ENCODE peak calls at places on chromosomes 3 and 15, in eight cellular contexts. I is hepatocyte, B is fibroblast of lung, P is OCI-LY7, D is spleen, G is heart left ventricle, F is lower lobe of right lung, Q is heart right ventricle. W is an unnamed sample.

GRCh38 chr3:59245879-59246501 is 196.2 kb upstream of the CFAP20DC start:
- DNase-seq in Q (no peak), D (no peak), P (no peak), G (no peak), B (peak), I (peak), F (no peak), W (peak)

GRCh38 chr3:71599416-71599815 is 15.9 kb upstream of the FOXP1 start:
- DNase-seq in I (no peak), Q (no peak), P (no peak), F (no peak), G (no peak), B (peak), D (no peak), W (peak)

GRCh38 chr15:101608182-101608581 is 44.0 kb downstream of the TM2D3 start:
- DNase-seq in Q (no peak), B (no peak), G (no peak), P (no peak), D (no peak), I (no peak), F (no peak), W (no peak)

GRCh38 chr15:82862886-82863285 is 53.5 kb downstream of the WHAMM start:
- DNase-seq in Q (no peak), P (no peak), D (no peak), I (no peak), B (no peak), F (no peak), G (no peak), W (no peak)

GRCh38 chr3:17643691-17644090 is 98.7 kb downstream of the TBC1D5 start:
- DNase-seq in G (no peak), B (peak), Q (no peak), P (no peak), D (no peak), I (no peak), F (no peak), W (no peak)

GRCh38 chr3:189974372-189974771 is 146.3 kb downstream of the P3H2 start:
- DNase-seq in I (no peak), B (no peak), G (no peak), F (no peak), D (no peak), P (no peak), Q (no peak), W (no peak)

GRCh38 chr3:123471106-123471505 is 22.2 kb upstream of the ADCY5 start:
- DNase-seq in F (no peak), B (no peak), I (no peak), P (no peak), D (peak), Q (no peak), G (no peak), W (no peak)

GRCh38 chr3:189839576-189839975 is 208.4 kb downstream of the TP63 start:
- DNase-seq in B (peak), P (no peak), Q (no peak), F (no peak), G (no peak), I (peak), D (no peak), W (peak)

GRCh38 chr3:123986427-123986826 is 5.5 kb downstream of the ROPN1 start:
- DNase-seq in Q (no peak), D (no peak), I (no peak), G (no peak), B (no peak), P (no peak), F (no peak), W (no peak)

GRCh38 chr15:87224409-87224808 is 1032.1 kb downstream of the NTRK3 start:
- DNase-seq in P (no peak), G (no peak), Q (no peak), I (no peak), D (no peak), B (no peak), F (no peak), W (peak)

DNA sequence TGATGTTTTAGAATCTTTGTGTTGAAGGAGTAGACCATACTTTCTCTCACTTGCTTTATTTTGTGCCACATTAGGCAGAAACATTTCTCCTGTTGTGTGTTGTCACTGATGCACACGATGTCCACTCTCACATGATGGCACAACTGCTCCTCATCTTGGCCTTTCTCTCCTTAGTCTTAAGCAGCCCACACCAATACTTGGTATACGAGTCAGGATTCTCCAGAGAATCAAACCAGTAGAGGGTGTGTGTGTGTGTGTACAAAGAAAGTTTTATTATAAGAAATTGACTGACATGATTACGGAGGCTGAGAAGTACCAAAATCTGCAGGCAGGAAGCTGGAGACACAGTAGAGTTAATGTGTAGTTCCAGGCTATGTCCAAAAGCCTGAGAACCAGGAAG is 187.1 kb downstream of the ALCAM start:
- DNase-seq in P (no peak), I (no peak), G (no peak), F (no peak), D (no peak), Q (no peak), B (no peak), W (peak)
- H3K27ac ChIP-seq in P (no peak), I (no peak), G (no peak), F (no peak), D (no peak), Q (no peak), B (no peak), W (no peak)

DNA sequence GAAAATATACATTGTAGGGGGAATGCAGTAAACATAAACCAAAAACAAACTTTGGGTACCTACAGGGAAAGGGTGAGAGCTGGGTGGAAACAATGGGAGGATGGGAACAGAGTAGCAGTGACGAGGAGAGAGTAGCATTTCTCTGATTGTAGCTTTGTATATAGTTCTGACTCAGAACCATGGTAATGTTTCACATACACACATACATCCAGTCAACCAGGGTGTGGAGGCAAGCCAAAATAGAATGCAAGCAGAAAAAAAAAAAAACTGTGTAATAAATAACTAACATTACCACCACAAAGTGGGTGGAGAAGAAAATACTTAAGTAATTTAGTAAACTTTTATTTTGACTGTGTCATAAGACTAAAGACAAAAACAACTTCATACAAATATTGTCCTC is 27.2 kb downstream of the BCL2A1 start:
- DNase-seq in Q (no peak), D (no peak), P (no peak), F (no peak), I (no peak), B (peak), G (no peak), W (no peak)
- H3K27ac ChIP-seq in Q (no peak), D (no peak), P (no peak), F (no peak), I (no peak), B (peak), G (no peak), W (no peak)

GRCh38 chr3:194138732-194139084 is 2.8 kb downstream of the HES1 start:
- DNase-seq in P (no peak), F (no peak), I (peak), Q (no peak), D (no peak), G (no peak), B (no peak), W (no peak)
- H3K27ac ChIP-seq in P (no peak), F (peak), I (peak), Q (peak), D (no peak), G (peak), B (peak), W (peak)

GRCh38 chr3:12758025-12758830 is 831 bp downstream of the TMEM40 start:
- DNase-seq in I (peak), B (peak), P (no peak), G (peak), D (no peak), F (peak), Q (peak), W (peak)
- H3K27ac ChIP-seq in I (peak), B (peak), P (no peak), G (peak), D (peak), F (peak), Q (peak), W (peak)

DNA sequence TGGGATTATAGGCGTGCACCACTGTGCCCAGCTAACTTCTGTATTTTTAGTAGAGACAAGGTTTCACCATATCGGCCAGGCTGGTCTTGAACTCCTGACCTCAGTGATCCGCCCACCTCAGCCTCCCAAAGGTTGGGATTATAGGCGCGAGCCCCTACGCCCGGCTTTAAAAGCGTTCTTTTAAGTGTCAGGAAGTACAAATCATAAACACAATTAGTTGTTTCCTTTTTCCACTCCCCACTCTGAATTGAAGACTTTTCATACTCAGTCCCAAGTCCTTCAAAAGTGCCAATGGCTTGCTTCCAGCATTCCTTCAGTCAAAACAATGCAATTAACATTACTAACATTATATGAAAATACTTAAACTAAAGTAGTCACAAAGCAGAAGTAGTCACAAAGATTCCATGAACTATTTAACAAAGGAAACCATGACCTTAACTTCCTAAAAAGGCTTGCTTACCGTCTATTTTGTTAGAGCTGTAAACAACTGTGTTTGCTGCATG is 8.1 kb downstream of the WDR82 start:
- DNase-seq in I (no peak), Q (no peak), F (peak), P (no peak), G (no peak), D (peak), B (no peak), W (no peak)
- H3K27ac ChIP-seq in I (peak), Q (peak), F (peak), P (no peak), G (peak), D (peak), B (no peak), W (no peak)

DNA sequence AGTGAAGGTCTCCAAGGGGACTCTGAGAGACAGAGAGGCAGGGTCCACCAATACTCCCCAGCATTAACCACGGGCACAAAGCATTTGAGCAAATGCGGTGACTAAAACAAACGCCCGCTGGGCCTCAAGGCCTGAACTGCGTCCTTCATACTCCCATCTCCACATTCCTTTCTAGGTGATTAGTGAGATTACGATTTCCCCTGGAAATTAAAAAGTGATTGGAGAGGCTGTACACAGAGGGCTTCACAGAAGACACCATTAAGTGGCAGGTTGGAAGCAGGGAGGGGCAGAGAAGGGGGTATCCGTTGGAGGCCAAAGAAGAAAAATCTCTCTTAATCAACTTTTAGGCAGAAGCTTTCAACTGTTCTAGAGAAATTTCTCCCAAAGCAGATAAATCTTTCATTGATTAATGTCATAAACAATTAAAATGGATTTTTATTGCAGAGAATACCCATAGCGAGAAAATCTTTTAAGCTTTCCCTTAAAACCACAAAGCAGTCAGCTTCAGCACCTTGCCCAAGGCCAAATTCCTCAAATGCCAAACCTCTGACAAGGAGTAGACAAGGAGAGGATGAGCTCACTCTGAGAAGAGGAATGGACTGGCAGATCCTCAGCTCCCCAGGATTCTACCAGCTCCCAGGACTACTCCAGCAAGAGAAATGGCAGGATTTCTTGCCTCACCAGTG is 38.2 kb downstream of the MB21D2 start:
- DNase-seq in B (peak), F (no peak), I (peak), D (no peak), Q (no peak), G (no peak), P (no peak), W (peak)
- H3K27ac ChIP-seq in B (no peak), F (no peak), I (no peak), D (no peak), Q (no peak), G (no peak), P (no peak), W (no peak)

DNA sequence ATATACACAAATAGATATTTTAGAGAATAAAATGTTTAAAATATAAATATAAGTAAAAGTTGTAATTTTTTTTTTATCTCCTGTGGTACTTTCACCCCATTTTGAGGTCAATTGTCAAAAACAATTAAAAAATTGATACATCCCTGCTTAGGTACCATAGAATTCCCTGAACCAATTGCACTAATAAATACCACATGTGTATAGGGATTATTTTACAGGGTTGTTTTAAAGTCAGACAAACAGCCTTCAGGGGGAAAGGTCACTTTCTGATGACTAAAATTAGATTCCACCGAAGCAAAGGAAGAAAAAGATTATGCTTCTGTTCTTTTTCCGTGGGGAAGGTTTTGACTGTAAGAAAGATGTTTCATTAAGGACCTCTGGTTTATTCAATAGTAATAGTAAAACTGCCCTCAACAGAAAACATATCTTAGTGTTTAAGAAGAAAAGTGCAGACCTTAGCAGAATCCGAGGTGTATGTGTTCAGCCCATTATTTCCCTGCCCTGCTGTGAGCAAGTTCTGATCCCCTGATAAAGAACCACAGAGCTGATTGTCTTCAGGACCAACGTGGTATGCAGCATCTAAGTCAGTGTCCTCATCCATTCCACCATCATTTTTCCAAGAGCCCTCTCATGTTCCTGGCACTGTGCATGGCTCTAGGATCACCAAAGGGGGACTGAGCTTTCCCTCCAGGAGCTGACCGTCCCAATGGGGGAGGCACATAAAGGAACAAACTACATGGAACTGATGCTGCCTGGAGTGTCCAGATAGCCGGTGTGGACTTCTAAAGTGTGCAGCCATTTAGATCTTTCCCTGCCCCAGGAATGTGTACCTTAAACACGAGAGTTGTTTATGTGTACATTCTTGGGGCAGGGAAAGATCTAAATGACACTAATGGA is 132.8 kb upstream of the IL12A start:
- DNase-seq in D (no peak), P (no peak), G (no peak), F (no peak), I (no peak), B (peak), Q (no peak), W (peak)
- H3K27ac ChIP-seq in D (peak), P (no peak), G (peak), F (peak), I (peak), B (peak), Q (peak), W (no peak)

DNA sequence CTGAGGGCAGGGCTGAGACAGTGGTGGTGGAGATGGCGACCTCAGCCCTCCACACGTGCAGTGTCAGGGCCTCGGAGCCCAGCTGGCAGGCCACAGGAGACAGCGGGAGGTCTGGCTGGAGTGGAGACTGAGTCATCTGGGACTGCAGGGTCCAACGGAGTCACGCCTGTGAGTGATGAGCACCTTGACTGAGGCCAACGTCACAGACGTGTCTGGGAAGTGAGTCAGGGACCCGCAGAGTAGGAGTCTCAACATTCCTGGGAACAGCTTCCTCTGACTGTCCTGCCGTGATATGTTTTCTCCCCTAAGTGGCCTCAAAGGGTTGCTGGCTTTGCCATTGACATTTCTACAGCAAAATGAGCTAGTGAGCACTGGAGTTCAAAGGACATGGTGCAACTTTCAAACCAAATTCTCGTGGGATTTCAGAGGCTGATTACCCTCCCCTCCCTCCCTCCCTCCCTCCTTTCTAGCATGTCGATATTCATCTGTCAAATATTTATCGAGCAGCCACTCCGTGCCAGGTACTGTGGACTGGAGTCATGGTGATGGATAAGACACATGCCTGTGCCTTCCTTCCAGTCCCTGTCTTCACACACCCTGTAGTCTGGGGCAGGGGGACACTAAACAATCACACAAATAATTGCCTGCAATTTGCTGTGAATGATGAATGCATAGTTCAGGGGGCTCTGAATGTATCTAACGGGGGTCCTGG is 53.3 kb upstream of the AMOTL2 start:
- DNase-seq in I (peak), D (no peak), G (peak), F (no peak), B (peak), Q (no peak), P (no peak), W (peak)
- H3K27ac ChIP-seq in I (peak), D (no peak), G (no peak), F (no peak), B (peak), Q (no peak), P (no peak), W (peak)

GRCh38 chr3:143571548-143571947 is 276.7 kb downstream of the SLC9A9 start:
- DNase-seq in F (no peak), I (no peak), B (peak), D (no peak), P (no peak), G (no peak), Q (no peak), W (no peak)
- H3K27ac ChIP-seq in F (no peak), I (no peak), B (no peak), D (no peak), P (no peak), G (no peak), Q (no peak), W (no peak)

GRCh38 chr15:58512522-58512921 is 80.7 kb downstream of the LIPC start:
- DNase-seq in P (no peak), Q (no peak), I (no peak), B (no peak), G (no peak), F (no peak), D (no peak), W (no peak)
- H3K27ac ChIP-seq in P (no peak), Q (no peak), I (no peak), B (no peak), G (no peak), F (no peak), D (no peak), W (no peak)

W was measured in PC-3.